ENCODE peak calls at places on chromosomes 5 and 9, in five cellular contexts. S, G, E, R and N are unnamed samples.

GRCh38 chr9:11144750-11145149 is 531.9 kb upstream of the PTPRD start:
- DNase-seq in S (no peak), G (no peak), E (no peak), R (no peak), N (no peak)

GRCh38 chr5:138663009-138663408 is 87.8 kb upstream of the HSPA9 start:
- DNase-seq in S (no peak), G (no peak), E (no peak), R (no peak), N (no peak)

GRCh38 chr5:8598356-8598755 is 729.4 kb downstream of the MTRR start:
- DNase-seq in S (no peak), G (no peak), E (no peak), R (no peak), N (no peak)

GRCh38 chr9:110590816-110591215 is 11.3 kb upstream of the SVEP1 start:
- DNase-seq in S (no peak), G (no peak), E (no peak), R (no peak), N (no peak)

GRCh38 chr5:51397996-51398395 is 14.7 kb downstream of the ISL1 start:
- DNase-seq in S (peak; percentile 71), G (no peak), E (no peak), R (no peak), N (no peak)

GRCh38 chr5:83169938-83170337 is 92.6 kb downstream of the XRCC4 start:
- DNase-seq in S (no peak), G (no peak), E (no peak), R (no peak), N (no peak)

GRCh38 chr5:96064905-96065304 is 103.3 kb upstream of the ELL2 start:
- DNase-seq in S (no peak), G (no peak), E (no peak), R (no peak), N (no peak)

GRCh38 chr5:181170996-181171395 is 23.6 kb downstream of the OR2V2 start:
- DNase-seq in S (no peak), G (no peak), E (no peak), R (no peak), N (no peak)

GRCh38 chr9:114678130-114678529 is 3.9 kb downstream of the TEX48 start:
- DNase-seq in S (no peak), G (no peak), E (no peak), R (no peak), N (no peak)

GRCh38 chr5:133807348-133807747 is 161.1 kb downstream of the C5orf15 start:
- DNase-seq in S (no peak), G (no peak), E (no peak), R (no peak), N (no peak)

GRCh38 chr5:173764321-173765029 is 123.7 kb upstream of the CPEB4 start:
- DNase-seq in S (peak; percentile 34), G (peak; percentile 79), E (peak; percentile 94), R (peak; percentile 87), N (peak; percentile 93)

GRCh38 chr5:103094737-103095136 is 25.2 kb downstream of the GIN1 start:
- DNase-seq in S (no peak), G (no peak), E (no peak), R (no peak), N (no peak)

GRCh38 chr5:141477815-141478214 is 2.0 kb downstream of the PCDHGC3 start:
- DNase-seq in S (no peak), G (no peak), E (no peak), R (no peak), N (no peak)
- H3K4me3 ChIP-seq in S (peak overlapping the region; percentile 44), G (peak overlapping the region; percentile 43), E (no peak overlapping the region), R (peak overlapping the region; percentile 64), N (peak overlapping the region; percentile 60)

GRCh38 chr9:133042676-133043075 is 11.9 kb downstream of the GTF3C5 start:
- DNase-seq in S (no peak), G (no peak), E (no peak), R (no peak), N (no peak)
- H3K4me1 ChIP-seq in S (no peaks in the 10 kb centered on the region), G (no peaks in the 10 kb centered on the region), E (no peaks in the 10 kb centered on the region), R (no peaks in the 10 kb centered on the region), N (no peaks in the 10 kb centered on the region)

GRCh38 chr9:120441446-120442279 is 138.3 kb downstream of the CDK5RAP2 start:
- DNase-seq in S (no peak), G (no peak), E (no peak), R (no peak), N (no peak)

GRCh38 chr9:120442280-120442597 is 137.7 kb downstream of the CDK5RAP2 start:
- DNase-seq in S (no peak), G (no peak), E (no peak), R (no peak), N (no peak)

GRCh38 chr9:120443976-120444375 is 136.0 kb downstream of the CDK5RAP2 start:
- DNase-seq in S (no peak), G (no peak), E (no peak), R (no peak), N (no peak)

GRCh38 chr9:120445974-120446373 is 134.0 kb downstream of the CDK5RAP2 start:
- DNase-seq in S (no peak), G (no peak), E (no peak), R (no peak), N (no peak)

DNA sequence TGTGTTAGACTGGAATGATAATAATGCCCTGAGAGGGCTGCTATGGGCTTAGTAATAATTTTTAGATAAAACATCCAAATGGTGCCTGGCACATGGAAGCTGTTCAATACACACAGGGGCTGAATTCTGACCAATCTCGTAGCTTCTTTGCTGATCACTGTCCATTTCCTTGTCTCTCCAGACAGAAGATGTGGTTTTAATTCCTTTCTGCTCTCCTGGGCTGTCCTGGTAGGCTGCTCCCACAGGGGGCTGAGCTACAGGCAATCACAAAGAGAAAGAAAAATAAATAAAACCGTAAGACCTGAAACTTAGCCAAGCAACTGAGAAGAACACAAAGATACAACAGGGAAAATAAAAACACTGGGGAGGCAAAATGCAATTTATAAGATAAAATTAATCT is 136.5 kb downstream of the CDK5RAP2 start:
- DNase-seq in S (no peak), G (no peak), E (no peak), R (no peak), N (no peak)
- H3K4me3 ChIP-seq in S (no peak overlapping the region), G (no peak overlapping the region), E (no peak overlapping the region), R (no peak overlapping the region), N (no peak overlapping the region)

DNA sequence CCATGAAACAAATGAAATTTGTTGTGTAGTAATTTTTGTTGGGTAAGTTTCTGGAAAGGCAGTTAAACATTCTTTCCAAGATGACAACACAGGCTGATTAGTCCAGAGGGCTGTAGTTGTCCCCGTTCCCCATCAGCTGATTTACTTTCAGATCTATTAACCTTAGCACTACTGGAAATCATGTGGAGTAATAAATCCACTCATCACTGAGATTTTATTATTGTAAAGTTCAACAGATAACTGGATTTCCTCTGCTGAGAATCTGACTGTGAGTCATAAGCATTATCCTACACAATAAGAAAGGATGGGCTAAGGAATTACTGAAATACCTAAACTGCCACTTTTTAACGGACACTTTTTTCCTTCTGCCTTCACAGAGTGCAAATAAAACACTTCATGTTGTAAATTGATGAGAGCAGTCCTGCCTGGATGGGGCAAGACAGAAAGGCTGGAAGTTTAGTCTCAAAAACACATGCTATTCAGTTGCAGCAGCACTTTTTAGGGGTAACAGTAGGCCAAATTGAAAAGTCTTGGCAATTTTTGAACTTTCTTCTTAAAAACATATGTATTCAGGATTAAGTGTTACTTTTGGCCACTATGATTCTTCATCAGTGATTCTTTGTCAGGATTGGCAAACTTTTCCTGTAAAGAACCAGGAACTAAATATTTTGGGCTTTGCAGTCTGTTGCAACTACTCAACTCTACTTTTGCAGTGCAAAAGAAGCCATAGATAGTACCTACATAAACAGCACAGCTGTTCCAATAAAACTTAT is 7.1 kb downstream of the STOM start:
- DNase-seq in S (no peak), G (no peak), E (no peak), R (no peak), N (no peak)
- H3K4me1 ChIP-seq in S (peaks cover 11% of the 10 kb centered on the region), G (peaks cover 43% of the 10 kb centered on the region), E (peaks cover 4% of the 10 kb centered on the region), R (peaks cover 99% of the 10 kb centered on the region), N (no peaks in the 10 kb centered on the region)

DNA sequence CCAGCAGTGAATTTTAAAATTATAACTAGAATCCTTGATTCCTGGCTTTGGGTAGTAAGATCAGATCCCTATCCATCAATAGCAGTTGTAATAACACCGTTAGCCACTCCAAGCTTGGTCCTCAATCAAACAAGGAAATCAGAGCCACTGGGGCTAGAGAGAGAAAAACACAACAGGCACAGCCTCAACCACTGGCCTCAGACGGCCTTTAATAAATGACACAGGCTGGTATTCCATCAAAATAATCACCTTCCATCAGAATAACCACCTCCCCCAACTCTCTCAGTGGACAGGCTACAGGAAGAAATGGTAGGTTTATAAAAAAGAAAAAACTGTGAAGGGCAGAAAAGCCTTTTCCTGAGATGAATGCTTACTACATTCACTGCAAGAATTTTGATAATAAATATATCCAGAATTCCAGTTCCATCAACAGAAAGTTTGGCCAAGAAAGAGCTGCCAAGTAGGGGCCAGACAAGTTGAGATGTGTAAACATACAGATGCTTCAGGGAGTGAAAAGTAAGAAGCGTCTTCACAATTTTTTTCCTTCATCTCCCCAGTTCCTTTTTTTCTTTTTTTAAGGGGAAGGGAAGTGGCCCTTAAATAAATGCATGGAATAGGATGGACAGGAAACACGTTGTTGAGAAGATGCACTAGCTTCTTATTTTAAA is 5.5 kb downstream of the FOXD1 start:
- DNase-seq in S (no peak), G (no peak), E (no peak), R (no peak), N (no peak)
- H3K4me3 ChIP-seq in S (peak overlapping the region; percentile 44), G (no peak overlapping the region), E (no peak overlapping the region), R (no peak overlapping the region), N (no peak overlapping the region)

DNA sequence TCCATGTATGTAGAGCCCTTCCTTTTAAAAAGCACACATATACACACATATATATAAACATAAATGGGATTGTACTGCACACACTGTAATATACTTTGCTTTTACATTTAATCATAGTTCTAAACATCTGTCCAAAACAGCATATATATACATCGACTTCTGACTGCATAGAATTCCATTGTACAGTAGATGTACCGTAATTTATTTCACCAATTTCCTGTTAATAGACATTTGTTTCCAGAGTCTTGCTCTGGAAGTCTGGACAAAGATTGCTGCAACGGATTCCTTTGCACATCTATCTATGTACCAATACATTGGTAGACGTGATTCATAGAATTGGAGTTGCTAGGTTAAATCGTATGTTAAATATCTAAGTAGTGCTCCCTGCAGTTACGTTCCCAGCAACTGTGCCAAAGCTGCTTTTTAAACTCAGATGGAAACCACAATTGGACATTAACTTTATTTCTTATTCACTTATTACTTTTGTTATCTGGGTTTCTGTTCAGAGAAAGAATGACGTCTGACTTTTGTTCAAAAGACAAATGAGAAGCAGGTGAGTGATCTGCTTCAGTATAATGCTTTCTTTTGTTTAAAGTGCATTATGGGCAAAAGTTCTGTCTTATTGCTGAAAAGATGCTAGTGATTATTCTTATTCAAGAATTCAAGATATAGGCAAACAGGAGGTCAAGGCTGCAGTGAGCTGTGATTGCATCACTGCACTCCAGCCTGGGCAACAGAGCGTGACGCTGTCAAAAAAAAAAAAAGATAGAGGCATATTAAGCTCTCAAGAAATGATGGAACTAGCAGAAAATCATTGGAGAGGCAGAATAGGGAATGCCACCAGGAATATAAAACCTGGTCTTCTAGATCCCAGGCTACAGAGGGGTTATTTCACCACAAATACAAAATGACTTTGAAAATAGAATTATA is 138.2 kb downstream of the FGF1 start:
- DNase-seq in S (no peak), G (no peak), E (no peak), R (no peak), N (no peak)
- H3K4me1 ChIP-seq in S (peaks cover 45% of the 10 kb centered on the region), G (peaks cover 10% of the 10 kb centered on the region), E (peaks cover 12% of the 10 kb centered on the region), R (peaks cover 22% of the 10 kb centered on the region), N (no peaks in the 10 kb centered on the region)

GRCh38 chr5:26482817-26483375 is 555.5 kb downstream of the CDH9 start:
- DNase-seq in S (peak; percentile 92), G (peak; percentile 37), E (peak; percentile 4), R (no peak), N (no peak)
- H3K4me3 ChIP-seq in S (no peak overlapping the region), G (no peak overlapping the region), E (no peak overlapping the region), R (peak overlapping the region; percentile 42), N (no peak overlapping the region)